ENCODE peak calls at places on chromosomes 11 and 22, in four cellular contexts. One of them, this sample, is unnamed.

GRCh38 chr11:126997196-126997595 is 3.4 kb downstream of the KIRREL3 start:
- DNase-seq in adrenal gland: no peak
- DNase-seq in MM.1S: no peak
- DNase-seq in heart right ventricle: no peak
- DNase-seq in this sample: no peak

GRCh38 chr11:75383246-75383645 is 16.1 kb upstream of the RPS3 start:
- DNase-seq in adrenal gland: no peak
- DNase-seq in MM.1S: no peak
- DNase-seq in heart right ventricle: no peak
- DNase-seq in this sample: no peak

GRCh38 chr11:11372461-11372860 is 19.4 kb upstream of the CSNK2A3 start:
- DNase-seq in adrenal gland: no peak
- DNase-seq in MM.1S: no peak
- DNase-seq in heart right ventricle: no peak
- DNase-seq in this sample: no peak

GRCh38 chr11:89405629-89406028 is 85.5 kb downstream of the NOX4 start:
- DNase-seq in adrenal gland: no peak
- DNase-seq in MM.1S: peak; percentile 15
- DNase-seq in heart right ventricle: no peak
- DNase-seq in this sample: no peak

GRCh38 chr11:45926001-45926401 is 3.5 kb downstream of the LARGE2 start:
- DNase-seq in adrenal gland: peak; percentile 14
- DNase-seq in MM.1S: no peak
- DNase-seq in heart right ventricle: no peak
- DNase-seq in this sample: no peak

GRCh38 chr11:11072067-11072466 is 214.2 kb upstream of the ZBED5 start:
- DNase-seq in adrenal gland: no peak
- DNase-seq in MM.1S: no peak
- DNase-seq in heart right ventricle: no peak
- DNase-seq in this sample: no peak

GRCh38 chr22:46062971-46063631 is 86.1 kb upstream of the WNT7B start:
- DNase-seq in adrenal gland: peak; percentile 13
- DNase-seq in MM.1S: no peak
- DNase-seq in heart right ventricle: no peak
- DNase-seq in this sample: peak; percentile 73

GRCh38 chr11:123783536-123783935 is 22.6 kb downstream of the OR6M1 start:
- DNase-seq in adrenal gland: no peak
- DNase-seq in MM.1S: no peak
- DNase-seq in heart right ventricle: no peak
- DNase-seq in this sample: no peak

GRCh38 chr22:35367331-35367886 is 13.5 kb upstream of the HMOX1 start:
- DNase-seq in adrenal gland: no peak
- DNase-seq in MM.1S: no peak
- DNase-seq in heart right ventricle: no peak
- DNase-seq in this sample: no peak

GRCh38 chr11:2298131-2298794 is 3.5 kb downstream of the C11orf21 start:
- DNase-seq in adrenal gland: peak; percentile 0
- DNase-seq in MM.1S: no peak
- DNase-seq in heart right ventricle: no peak
- DNase-seq in this sample: peak; percentile 39

GRCh38 chr11:41534861-41535260 is 75.4 kb upstream of the LRRC4C start:
- DNase-seq in adrenal gland: no peak
- DNase-seq in MM.1S: peak; percentile 26
- DNase-seq in heart right ventricle: no peak
- DNase-seq in this sample: no peak

GRCh38 chr11:44749160-44749559 is 22.4 kb downstream of the TSPAN18 start:
- DNase-seq in adrenal gland: peak; percentile 5
- DNase-seq in MM.1S: no peak
- DNase-seq in heart right ventricle: no peak
- DNase-seq in this sample: no peak

GRCh38 chr11:38014405-38014804 is 1416.4 kb upstream of the RAG2 start:
- DNase-seq in adrenal gland: no peak
- DNase-seq in MM.1S: no peak
- DNase-seq in heart right ventricle: no peak
- DNase-seq in this sample: no peak

GRCh38 chr11:25211635-25212251 is 714.9 kb downstream of the LUZP2 start:
- DNase-seq in adrenal gland: no peak
- DNase-seq in MM.1S: no peak
- DNase-seq in heart right ventricle: no peak
- DNase-seq in this sample: no peak

GRCh38 chr22:20788627-20789344 is 14.9 kb downstream of the SERPIND1 start:
- DNase-seq in adrenal gland: no peak
- DNase-seq in MM.1S: no peak
- DNase-seq in heart right ventricle: no peak
- DNase-seq in this sample: no peak

GRCh38 chr11:9748361-9748970 is 84.6 kb downstream of the SWAP70 start:
- DNase-seq in adrenal gland: peak; percentile 70
- DNase-seq in MM.1S: peak; percentile 87
- DNase-seq in heart right ventricle: peak; percentile 63
- DNase-seq in this sample: no peak

GRCh38 chr11:13896175-13896989 is 66.1 kb upstream of the SPON1 start:
- DNase-seq in adrenal gland: no peak
- DNase-seq in MM.1S: no peak
- DNase-seq in heart right ventricle: no peak
- DNase-seq in this sample: no peak

GRCh38 chr11:2927851-2928604 is 1.2 kb downstream of the PHLDA2 start:
- DNase-seq in adrenal gland: no peak
- DNase-seq in MM.1S: no peak
- DNase-seq in heart right ventricle: no peak
- DNase-seq in this sample: peak; percentile 47

GRCh38 chr22:40922484-40923303 is 28.5 kb upstream of the RBX1 start:
- DNase-seq in adrenal gland: no peak
- DNase-seq in MM.1S: peak; percentile 59
- DNase-seq in heart right ventricle: peak; percentile 32
- DNase-seq in this sample: no peak

GRCh38 chr11:134453441-134453840 is 41.4 kb upstream of the B3GAT1 start:
- DNase-seq in adrenal gland: no peak
- DNase-seq in MM.1S: no peak
- DNase-seq in heart right ventricle: no peak
- DNase-seq in this sample: no peak

GRCh38 chr22:30541979-30542810 is 4.3 kb downstream of the SEC14L6 start:
- DNase-seq in adrenal gland: peak; percentile 32
- DNase-seq in MM.1S: no peak
- DNase-seq in heart right ventricle: no peak
- DNase-seq in this sample: no peak

GRCh38 chr11:11786771-11787170 is 55.0 kb upstream of the USP47 start:
- DNase-seq in adrenal gland: no peak
- DNase-seq in MM.1S: peak; percentile 37
- DNase-seq in heart right ventricle: no peak
- DNase-seq in this sample: no peak

GRCh38 chr22:24420072-24420976 is 7.1 kb upstream of the ADORA2A start:
- DNase-seq in adrenal gland: peak; percentile 55
- DNase-seq in MM.1S: no peak
- DNase-seq in heart right ventricle: peak; percentile 52
- DNase-seq in this sample: peak; percentile 57

GRCh38 chr11:114889464-114890065 is 211.2 kb downstream of the NXPE2 start:
- DNase-seq in adrenal gland: no peak
- DNase-seq in MM.1S: no peak
- DNase-seq in heart right ventricle: peak; percentile 38
- DNase-seq in this sample: no peak

GRCh38 chr11:74615311-74615710 is 22.9 kb downstream of the POLD3 start:
- DNase-seq in adrenal gland: no peak
- DNase-seq in MM.1S: no peak
- DNase-seq in heart right ventricle: no peak
- DNase-seq in this sample: no peak

GRCh38 chr11:65417221-65417701 is 5.3 kb upstream of the NEAT1 start:
- DNase-seq in adrenal gland: peak; percentile 88
- DNase-seq in MM.1S: no peak
- DNase-seq in heart right ventricle: peak; percentile 58
- DNase-seq in this sample: peak; percentile 78

GRCh38 chr11:77198440-77198849 is 70.4 kb downstream of the MYO7A start:
- DNase-seq in adrenal gland: peak; percentile 15
- DNase-seq in MM.1S: no peak
- DNase-seq in heart right ventricle: no peak
- DNase-seq in this sample: no peak

GRCh38 chr11:4713241-4713640 is 8.7 kb downstream of the MMP26 start:
- DNase-seq in adrenal gland: no peak
- DNase-seq in MM.1S: no peak
- DNase-seq in heart right ventricle: no peak
- DNase-seq in this sample: no peak

GRCh38 chr11:534592-535518 is 521 bp downstream of the HRAS start:
- DNase-seq in adrenal gland: no peak
- DNase-seq in MM.1S: peak; percentile 82
- DNase-seq in heart right ventricle: no peak
- DNase-seq in this sample: peak; percentile 77

GRCh38 chr11:8832571-8833260 is 78.3 kb upstream of the AKIP1 start:
- DNase-seq in adrenal gland: no peak
- DNase-seq in MM.1S: peak; percentile 38
- DNase-seq in heart right ventricle: no peak
- DNase-seq in this sample: no peak

GRCh38 chr22:32016081-32016480 is 27.0 kb upstream of the SLC5A1 start:
- DNase-seq in adrenal gland: no peak
- DNase-seq in MM.1S: no peak
- DNase-seq in heart right ventricle: no peak
- DNase-seq in this sample: no peak

GRCh38 chr11:69443138-69443967 is 38.1 kb upstream of the LINC01488 start:
- DNase-seq in adrenal gland: peak; percentile 92
- DNase-seq in MM.1S: peak; percentile 88
- DNase-seq in heart right ventricle: peak; percentile 94
- DNase-seq in this sample: peak; percentile 92

GRCh38 chr11:69443968-69444364 is 37.5 kb upstream of the LINC01488 start:
- DNase-seq in adrenal gland: peak; percentile 46
- DNase-seq in MM.1S: no peak
- DNase-seq in heart right ventricle: peak; percentile 48
- DNase-seq in this sample: no peak

GRCh38 chr11:69446108-69446507 is 35.4 kb upstream of the LINC01488 start:
- DNase-seq in adrenal gland: no peak
- DNase-seq in MM.1S: no peak
- DNase-seq in heart right ventricle: no peak
- DNase-seq in this sample: peak; percentile 23

GRCh38 chr11:69445131-69445470 is 36.4 kb upstream of the LINC01488 start:
- DNase-seq in adrenal gland: peak; percentile 42
- DNase-seq in MM.1S: no peak
- DNase-seq in heart right ventricle: no peak
- DNase-seq in this sample: peak; percentile 58

GRCh38 chr11:69444381-69445130 is 36.9 kb upstream of the LINC01488 start:
- DNase-seq in adrenal gland: peak; percentile 41
- DNase-seq in MM.1S: no peak
- DNase-seq in heart right ventricle: peak; percentile 79
- DNase-seq in this sample: peak; percentile 81
- TF ChIP-seq CTCF in adrenal gland: no peak
- TF ChIP-seq CTCF in MM.1S: no peak
- TF ChIP-seq CTCF in heart right ventricle: peak; percentile 52
- TF ChIP-seq CTCF in this sample: peak; percentile 31

DNA sequence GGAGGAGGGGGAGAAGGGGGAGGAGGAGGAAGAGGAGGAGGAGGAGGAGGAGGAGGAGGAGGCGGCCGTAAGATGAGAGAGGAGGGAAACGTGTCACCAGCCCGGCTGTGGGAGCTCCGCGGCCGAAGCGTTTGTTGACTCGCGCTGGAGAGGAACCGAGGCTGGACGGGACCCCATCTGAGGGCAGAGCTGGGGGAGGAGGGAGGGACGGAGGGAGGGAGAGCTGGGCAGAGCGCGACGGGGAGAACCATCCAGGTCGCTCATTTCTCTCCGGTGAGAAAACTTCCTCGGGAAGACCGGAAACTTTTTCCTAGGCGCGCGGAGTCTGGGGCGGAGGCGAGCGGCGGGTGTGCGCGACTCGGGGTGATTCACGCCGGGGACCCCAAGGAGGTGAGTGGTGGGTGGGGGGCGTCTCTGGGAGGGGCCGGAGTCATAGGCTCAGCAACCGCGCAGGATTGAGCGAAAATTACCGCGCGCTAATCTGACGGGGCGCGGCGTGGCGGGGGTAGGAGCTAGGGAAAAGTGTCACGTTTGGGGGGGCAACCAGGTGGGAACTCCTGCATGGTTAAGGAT is 80.3 kb downstream of the PRR5L start:
- DNase-seq in adrenal gland: peak; percentile 32
- DNase-seq in MM.1S: no peak
- DNase-seq in heart right ventricle: peak; percentile 46
- DNase-seq in this sample: no peak
- H3K4me1 ChIP-seq in adrenal gland: peaks cover 14% of the 10 kb centered on the region
- H3K4me1 ChIP-seq in MM.1S: peaks cover 6% of the 10 kb centered on the region
- H3K4me1 ChIP-seq in heart right ventricle: no peaks in the 10 kb centered on the region
- H3K4me1 ChIP-seq in this sample: peaks cover 5% of the 10 kb centered on the region

GRCh38 chr22:39306456-39307361 is 12.7 kb downstream of the RPL3 start:
- DNase-seq in adrenal gland: peak; percentile 45
- DNase-seq in MM.1S: peak; percentile 50
- DNase-seq in heart right ventricle: no peak
- DNase-seq in this sample: no peak
- TF ChIP-seq CTCF in adrenal gland: no peak
- TF ChIP-seq CTCF in MM.1S: peak; percentile 62
- TF ChIP-seq CTCF in heart right ventricle: peak; percentile 53
- TF ChIP-seq CTCF in this sample: peak; percentile 23

DNA sequence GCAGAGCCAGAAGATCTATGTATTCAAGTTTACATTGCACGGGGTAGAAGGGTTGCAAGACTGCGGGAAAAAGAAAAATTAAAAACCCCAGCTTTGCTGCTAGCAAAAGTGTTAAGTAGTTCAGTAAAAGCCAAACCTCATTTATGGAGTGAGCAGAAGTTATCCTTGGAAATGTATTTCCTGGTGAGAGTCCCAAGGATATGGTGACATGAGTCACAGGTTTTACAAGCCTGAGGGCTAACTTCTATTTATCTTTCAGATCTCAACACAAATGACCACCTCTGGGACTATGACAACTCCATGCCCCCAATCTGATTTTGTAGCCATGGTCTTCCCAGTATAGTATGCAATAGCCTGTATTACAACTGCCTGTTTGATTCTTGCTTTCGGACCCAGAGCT is 26.1 kb downstream of the ABTB2 start:
- DNase-seq in adrenal gland: no peak
- DNase-seq in MM.1S: no peak
- DNase-seq in heart right ventricle: no peak
- DNase-seq in this sample: no peak
- H3K4me1 ChIP-seq in adrenal gland: peaks cover 16% of the 10 kb centered on the region
- H3K4me1 ChIP-seq in MM.1S: no peaks in the 10 kb centered on the region
- H3K4me1 ChIP-seq in heart right ventricle: peaks cover 6% of the 10 kb centered on the region
- H3K4me1 ChIP-seq in this sample: peaks cover 50% of the 10 kb centered on the region

This sample was measured in psoas muscle.